ENCODE peak calls at places on chromosomes 11 and 22, in eight cellular contexts. T is H1, R is endothelial cell of umbilical vein, F is SK-N-SH, V is K562, I is HCT116, Z is HepG2, G is GM12878. D is an unnamed sample.

GRCh38 chr22:17831527-17832251 is 57.4 kb upstream of the BID start:
- DNase-seq in T (no peak), R (no peak), F (no peak), V (no peak), I (no peak), Z (no peak), G (no peak), D (no peak)

GRCh38 chr22:19478466-19479357 is at the start of gene UFD1:
- DNase-seq in T (no peak), R (no peak), F (peak; percentile 91), V (peak; percentile 99), I (no peak), Z (peak; percentile 70), G (no peak), D (no peak)

GRCh38 chr11:63490551-63491239 is at the start of gene PLAAT5:
- DNase-seq in T (no peak), R (no peak), F (peak; percentile 50), V (no peak), I (no peak), Z (no peak), G (no peak), D (no peak)

GRCh38 chr11:74185695-74186094 is 14.6 kb downstream of the PPME1 start:
- DNase-seq in T (no peak), R (no peak), F (no peak), V (no peak), I (no peak), Z (no peak), G (no peak), D (no peak)

GRCh38 chr11:107337917-107338316 is 119.7 kb downstream of the CWF19L2 start:
- DNase-seq in T (no peak), R (no peak), F (no peak), V (no peak), I (no peak), Z (no peak), G (no peak), D (no peak)

GRCh38 chr11:44025727-44026126 is 22.1 kb upstream of the ACCSL start:
- DNase-seq in T (no peak), R (no peak), F (no peak), V (no peak), I (no peak), Z (no peak), G (no peak), D (no peak)

GRCh38 chr22:32378703-32379272 is 21.1 kb downstream of the RFPL3 start:
- DNase-seq in T (no peak), R (peak; percentile 62), F (peak; percentile 80), V (peak; percentile 74), I (peak; percentile 54), Z (peak; percentile 51), G (no peak), D (no peak)

GRCh38 chr11:69309800-69310280 is 15.9 kb downstream of the MYEOV start:
- DNase-seq in T (no peak), R (no peak), F (peak; percentile 23), V (no peak), I (no peak), Z (no peak), G (no peak), D (no peak)

GRCh38 chr11:19868281-19868821 is 155.7 kb downstream of the NAV2 start:
- DNase-seq in T (no peak), R (peak; percentile 38), F (peak; percentile 31), V (no peak), I (no peak), Z (no peak), G (no peak), D (no peak)

GRCh38 chr11:76835928-76836612 is 24.6 kb upstream of the ACER3 start:
- DNase-seq in T (no peak), R (peak; percentile 64), F (no peak), V (no peak), I (no peak), Z (no peak), G (no peak), D (no peak)

GRCh38 chr11:119641991-119642745 is 86.8 kb downstream of the NECTIN1 start:
- DNase-seq in T (no peak), R (peak; percentile 13), F (peak; percentile 50), V (peak; percentile 70), I (peak; percentile 4), Z (peak; percentile 40), G (no peak), D (no peak)

GRCh38 chr22:47695176-47695575 is 932.7 kb downstream of the TBC1D22A start:
- DNase-seq in T (no peak), R (no peak), F (no peak), V (no peak), I (no peak), Z (no peak), G (peak; percentile 26), D (no peak)

GRCh38 chr11:19191530-19192169 is 10.1 kb downstream of the CSRP3 start:
- DNase-seq in T (no peak), R (no peak), F (peak; percentile 19), V (no peak), I (no peak), Z (peak; percentile 47), G (no peak), D (no peak)

GRCh38 chr11:35623708-35624168 is 5.5 kb downstream of the FJX1 start:
- DNase-seq in T (no peak), R (peak; percentile 61), F (no peak), V (no peak), I (no peak), Z (no peak), G (no peak), D (no peak)

GRCh38 chr11:81705283-81705682 is 1028.4 kb downstream of the FAM181B start:
- DNase-seq in T (no peak), R (no peak), F (no peak), V (no peak), I (no peak), Z (no peak), G (no peak), D (no peak)
- H3K9ac ChIP-seq in T (no peak overlapping the region), R (no peak overlapping the region), F (no peak overlapping the region), V (no peak overlapping the region), I (no peak overlapping the region), Z (no peak overlapping the region), G (no peak overlapping the region), D (no peak overlapping the region)

GRCh38 chr22:41022470-41023298 is 69.7 kb upstream of the EP300 start:
- DNase-seq in T (peak; percentile 82), R (peak; percentile 67), F (peak; percentile 87), V (peak; percentile 86), I (peak; percentile 69), Z (peak; percentile 79), G (peak; percentile 24), D (peak; percentile 20)

GRCh38 chr22:41023299-41023623 is 69.1 kb upstream of the EP300 start:
- DNase-seq in T (no peak), R (no peak), F (no peak), V (no peak), I (no peak), Z (no peak), G (no peak), D (no peak)

GRCh38 chr22:41021039-41021654 is 70.0 kb downstream of the RBX1 start:
- DNase-seq in T (no peak), R (no peak), F (no peak), V (no peak), I (no peak), Z (no peak), G (no peak), D (no peak)

DNA sequence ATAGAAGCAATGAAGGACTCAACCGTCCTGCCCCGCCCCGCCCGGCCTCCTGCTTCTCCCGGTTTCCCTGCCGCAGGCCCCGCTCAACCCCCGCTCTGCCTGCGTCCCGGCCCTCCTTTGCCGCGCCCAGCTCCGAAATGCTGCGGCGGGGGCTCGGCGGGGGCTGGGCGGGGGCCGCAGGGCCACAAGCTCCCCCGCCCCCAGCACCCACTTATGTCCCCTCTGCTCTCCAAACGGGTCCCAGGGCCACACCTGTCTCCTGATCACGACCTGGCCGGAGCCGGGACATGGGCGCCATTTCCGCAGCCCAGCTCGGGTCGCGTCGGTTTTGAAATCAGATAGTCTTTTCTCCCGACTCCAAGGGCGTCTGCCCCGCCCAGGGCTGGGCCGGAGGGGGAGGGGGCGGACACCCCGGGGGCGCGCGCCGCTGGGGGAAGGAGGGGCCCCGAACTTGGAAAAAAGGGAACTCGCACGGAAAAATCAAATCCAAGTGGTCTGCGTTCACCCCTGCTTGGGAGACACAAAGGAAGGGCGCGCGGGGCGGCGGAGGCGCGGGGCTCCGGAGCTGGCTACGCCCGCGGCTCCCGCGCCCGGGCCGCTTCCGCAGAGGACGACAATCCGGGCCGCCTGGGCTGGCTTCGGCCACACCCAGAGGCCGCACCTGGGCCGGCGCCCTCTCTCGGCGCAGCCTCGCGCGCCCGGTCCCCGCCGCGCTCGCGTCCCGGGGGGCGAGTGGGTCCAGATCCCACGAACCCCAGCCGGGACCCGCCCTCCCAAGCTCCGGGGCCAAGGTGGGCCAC is 70.5 kb upstream of the EP300 start:
- DNase-seq in T (no peak), R (peak; percentile 17), F (peak; percentile 68), V (peak; percentile 79), I (peak; percentile 41), Z (peak; percentile 36), G (no peak), D (no peak)
- TF ChIP-seq POLR2AphosphoS5 in T (peak; percentile 55), R (peak; percentile 24), F (no peak), V (peak; percentile 48), I (peak; percentile 80), Z (no peak), G (no peak), D (peak; percentile 79)

DNA sequence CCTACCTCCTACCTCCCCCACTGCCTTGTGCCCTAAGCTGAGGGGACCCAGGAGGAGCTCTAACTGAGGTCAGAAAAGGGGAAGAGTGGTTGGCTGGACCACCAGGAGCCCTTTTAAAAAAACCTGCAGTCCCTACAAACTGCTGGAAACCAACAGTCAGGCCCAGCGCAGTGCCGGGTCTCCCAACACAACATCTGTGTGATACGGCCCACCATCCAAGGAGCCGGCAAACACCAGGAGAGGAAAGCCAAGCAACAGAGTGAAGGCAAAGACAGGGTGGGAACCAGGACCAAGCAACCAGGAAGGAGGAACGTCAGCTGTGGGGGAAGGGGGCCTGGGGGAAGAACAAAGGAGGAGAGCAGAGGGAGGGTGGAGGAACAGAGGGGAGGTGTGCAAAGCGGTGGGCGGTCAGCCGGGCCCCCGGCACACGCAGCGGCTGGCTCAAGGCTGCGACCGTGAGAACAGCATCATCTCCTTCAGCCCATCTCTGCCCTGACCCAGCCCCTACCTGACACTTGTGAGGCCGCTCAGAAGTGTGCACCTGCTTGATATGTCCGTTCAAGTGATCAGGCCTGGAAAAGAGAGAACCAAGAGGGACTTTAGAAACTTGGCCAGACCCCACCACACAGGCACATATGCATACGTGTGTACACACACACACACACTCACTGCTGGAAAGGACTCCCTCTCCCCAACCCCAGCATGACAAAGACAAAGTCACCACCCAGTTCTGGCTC is 3.6 kb downstream of the PATZ1 start:
- DNase-seq in T (no peak), R (no peak), F (no peak), V (no peak), I (no peak), Z (no peak), G (no peak), D (no peak)
- H3K4me3 ChIP-seq in T (peak overlapping the region; percentile 64), R (no peak overlapping the region), F (peak overlapping the region; percentile 70), V (no peak overlapping the region), I (no peak overlapping the region), Z (peak overlapping the region; percentile 64), G (peak overlapping the region; percentile 85), D (no peak overlapping the region)

DNA sequence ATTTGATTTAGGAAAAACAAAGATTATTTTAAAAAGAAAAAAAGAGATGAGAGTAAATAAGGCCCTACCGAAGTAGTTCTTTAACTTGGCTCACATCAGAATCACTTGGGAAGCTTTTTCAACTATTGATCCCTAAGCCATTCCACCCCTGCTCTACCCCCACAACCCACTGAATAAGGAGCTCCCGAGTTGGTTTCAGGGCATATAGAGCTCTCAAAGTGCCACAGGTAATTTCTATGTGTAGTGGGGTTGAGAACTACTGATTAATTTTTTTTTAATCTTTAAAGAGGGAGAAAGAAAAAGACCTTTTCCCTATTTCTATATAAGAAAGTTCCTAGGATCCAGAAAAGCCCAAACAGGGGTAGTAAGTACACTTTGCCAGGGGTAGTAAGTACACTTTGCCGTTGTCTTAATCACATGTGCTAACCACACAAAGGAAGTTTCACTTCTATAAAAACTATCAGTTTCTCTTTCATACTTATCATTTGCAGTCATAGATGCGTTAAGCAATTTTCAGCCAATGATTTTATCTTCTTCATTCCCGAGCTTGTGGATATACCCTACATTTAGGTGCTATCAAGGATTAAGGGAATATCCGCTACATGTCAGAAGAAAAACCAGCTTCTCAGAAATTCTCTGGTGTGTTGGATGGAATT is 108.4 kb upstream of the ZC3H12C start:
- DNase-seq in T (no peak), R (no peak), F (no peak), V (no peak), I (no peak), Z (no peak), G (peak; percentile 67), D (no peak)
- H3K9ac ChIP-seq in T (no peak overlapping the region), R (no peak overlapping the region), F (no peak overlapping the region), V (no peak overlapping the region), I (no peak overlapping the region), Z (no peak overlapping the region), G (peak overlapping the region; percentile 52), D (no peak overlapping the region)

D was measured in SK-N-MC.